ENCODE peak calls at places on chromosome 9, in eight cellular contexts. One of them, this sample, is unnamed.

GRCh38 chr9:89887286-89887685 is 282.5 kb downstream of the GADD45G start:
- DNase-seq in GDM1: no peak
- DNase-seq in stimulated activated CD4-positive, alpha-beta T cell treated with anti-CD3 and anti-CD28 coated beads, Interleukin-2, amount 100 ng/mL, for 48 hours: no peak
- DNase-seq in neural crest cell: no peak
- DNase-seq in stimulated activated CD8-positive, alpha-beta memory T cell treated with anti-CD3 and anti-CD28 coated beads, Interleukin-15, amount 100 ng/mL, for 24 hours: no peak
- DNase-seq in glutamatergic neuron: no peak
- DNase-seq in AG04449: no peak
- DNase-seq in iPS DF 19.7: no peak
- DNase-seq in this sample: no peak

GRCh38 chr9:137703842-137704508 is 85.2 kb downstream of the EHMT1 start:
- DNase-seq in GDM1: no peak
- DNase-seq in stimulated activated CD4-positive, alpha-beta T cell treated with anti-CD3 and anti-CD28 coated beads, Interleukin-2, amount 100 ng/mL, for 48 hours: no peak
- DNase-seq in neural crest cell: no peak
- DNase-seq in stimulated activated CD8-positive, alpha-beta memory T cell treated with anti-CD3 and anti-CD28 coated beads, Interleukin-15, amount 100 ng/mL, for 24 hours: no peak
- DNase-seq in glutamatergic neuron: no peak
- DNase-seq in AG04449: no peak
- DNase-seq in iPS DF 19.7: no peak
- DNase-seq in this sample: no peak

GRCh38 chr9:112308576-112308975 is 24.8 kb downstream of the PTBP3 start:
- DNase-seq in GDM1: no peak
- DNase-seq in stimulated activated CD4-positive, alpha-beta T cell treated with anti-CD3 and anti-CD28 coated beads, Interleukin-2, amount 100 ng/mL, for 48 hours: no peak
- DNase-seq in neural crest cell: no peak
- DNase-seq in stimulated activated CD8-positive, alpha-beta memory T cell treated with anti-CD3 and anti-CD28 coated beads, Interleukin-15, amount 100 ng/mL, for 24 hours: no peak
- DNase-seq in glutamatergic neuron: no peak
- DNase-seq in AG04449: no peak
- DNase-seq in iPS DF 19.7: no peak
- DNase-seq in this sample: peak

GRCh38 chr9:34176089-34176488 is 2.8 kb upstream of the UBAP1 start:
- DNase-seq in GDM1: no peak
- DNase-seq in stimulated activated CD4-positive, alpha-beta T cell treated with anti-CD3 and anti-CD28 coated beads, Interleukin-2, amount 100 ng/mL, for 48 hours: no peak
- DNase-seq in neural crest cell: no peak
- DNase-seq in stimulated activated CD8-positive, alpha-beta memory T cell treated with anti-CD3 and anti-CD28 coated beads, Interleukin-15, amount 100 ng/mL, for 24 hours: no peak
- DNase-seq in glutamatergic neuron: no peak
- DNase-seq in AG04449: no peak
- DNase-seq in iPS DF 19.7: no peak
- DNase-seq in this sample: no peak

GRCh38 chr9:115008536-115008935 is 78.1 kb upstream of the TNFSF8 start:
- DNase-seq in GDM1: peak
- DNase-seq in stimulated activated CD4-positive, alpha-beta T cell treated with anti-CD3 and anti-CD28 coated beads, Interleukin-2, amount 100 ng/mL, for 48 hours: no peak
- DNase-seq in neural crest cell: no peak
- DNase-seq in stimulated activated CD8-positive, alpha-beta memory T cell treated with anti-CD3 and anti-CD28 coated beads, Interleukin-15, amount 100 ng/mL, for 24 hours: no peak
- DNase-seq in glutamatergic neuron: peak
- DNase-seq in AG04449: peak
- DNase-seq in iPS DF 19.7: no peak
- DNase-seq in this sample: peak

GRCh38 chr9:69976165-69976564 is 67.5 kb upstream of the MAMDC2 start:
- DNase-seq in GDM1: no peak
- DNase-seq in stimulated activated CD4-positive, alpha-beta T cell treated with anti-CD3 and anti-CD28 coated beads, Interleukin-2, amount 100 ng/mL, for 48 hours: no peak
- DNase-seq in neural crest cell: no peak
- DNase-seq in stimulated activated CD8-positive, alpha-beta memory T cell treated with anti-CD3 and anti-CD28 coated beads, Interleukin-15, amount 100 ng/mL, for 24 hours: no peak
- DNase-seq in glutamatergic neuron: no peak
- DNase-seq in AG04449: peak
- DNase-seq in iPS DF 19.7: no peak
- DNase-seq in this sample: no peak

GRCh38 chr9:20209421-20210340 is 412.6 kb downstream of the MLLT3 start:
- DNase-seq in GDM1: no peak
- DNase-seq in stimulated activated CD4-positive, alpha-beta T cell treated with anti-CD3 and anti-CD28 coated beads, Interleukin-2, amount 100 ng/mL, for 48 hours: peak
- DNase-seq in neural crest cell: no peak
- DNase-seq in stimulated activated CD8-positive, alpha-beta memory T cell treated with anti-CD3 and anti-CD28 coated beads, Interleukin-15, amount 100 ng/mL, for 24 hours: peak
- DNase-seq in glutamatergic neuron: no peak
- DNase-seq in AG04449: no peak
- DNase-seq in iPS DF 19.7: no peak
- DNase-seq in this sample: no peak

GRCh38 chr9:73742412-73742811 is 590.7 kb downstream of the ANXA1 start:
- DNase-seq in GDM1: no peak
- DNase-seq in stimulated activated CD4-positive, alpha-beta T cell treated with anti-CD3 and anti-CD28 coated beads, Interleukin-2, amount 100 ng/mL, for 48 hours: no peak
- DNase-seq in neural crest cell: no peak
- DNase-seq in stimulated activated CD8-positive, alpha-beta memory T cell treated with anti-CD3 and anti-CD28 coated beads, Interleukin-15, amount 100 ng/mL, for 24 hours: no peak
- DNase-seq in glutamatergic neuron: no peak
- DNase-seq in AG04449: no peak
- DNase-seq in iPS DF 19.7: no peak
- DNase-seq in this sample: no peak

GRCh38 chr9:126856326-126856877 is 4.0 kb upstream of the ZBTB34 start:
- DNase-seq in GDM1: no peak
- DNase-seq in stimulated activated CD4-positive, alpha-beta T cell treated with anti-CD3 and anti-CD28 coated beads, Interleukin-2, amount 100 ng/mL, for 48 hours: no peak
- DNase-seq in neural crest cell: no peak
- DNase-seq in stimulated activated CD8-positive, alpha-beta memory T cell treated with anti-CD3 and anti-CD28 coated beads, Interleukin-15, amount 100 ng/mL, for 24 hours: no peak
- DNase-seq in glutamatergic neuron: no peak
- DNase-seq in AG04449: no peak
- DNase-seq in iPS DF 19.7: no peak
- DNase-seq in this sample: no peak